ENCODE peak calls at places on chromosomes 3 and 15, in nine cellular contexts. G, Z, D, R, S, V, A, M and E are unnamed samples.

GRCh38 chr3:177361042-177361938 is 164.0 kb upstream of the TBL1XR1 start:
- DNase-seq in G (no peak), Z (no peak), D (no peak), R (no peak), S (no peak), V (no peak), A (no peak), M (no peak), E (no peak)

GRCh38 chr3:11619946-11620652 is 23.6 kb downstream of the VGLL4 start:
- DNase-seq in G (no peak), Z (no peak), D (no peak), R (no peak), S (no peak), V (no peak), A (no peak), M (no peak), E (no peak)

GRCh38 chr3:111947179-111947727 is 31.6 kb upstream of the ABHD10 start:
- DNase-seq in G (no peak), Z (peak), D (no peak), R (no peak), S (no peak), V (peak), A (no peak), M (no peak), E (no peak)

GRCh38 chr3:56467108-56467507 is 1.2 kb downstream of the ERC2 start:
- DNase-seq in G (peak), Z (peak), D (peak), R (peak), S (peak), V (peak), A (peak), M (peak), E (peak)

GRCh38 chr15:31275331-31276262 is 51.0 kb upstream of the KLF13 start:
- DNase-seq in G (no peak), Z (no peak), D (no peak), R (no peak), S (no peak), V (no peak), A (no peak), M (no peak), E (no peak)

GRCh38 chr15:20295238-20295811 is 246.3 kb downstream of the GOLGA6L6 start:
- DNase-seq in G (no peak), Z (no peak), D (peak), R (no peak), S (no peak), V (no peak), A (no peak), M (no peak), E (no peak)

GRCh38 chr3:107208100-107208499 is 169.1 kb upstream of the CCDC54 start:
- DNase-seq in G (peak), Z (peak), D (no peak), R (peak), S (no peak), V (peak), A (peak), M (no peak), E (no peak)

GRCh38 chr15:71151061-71151460 is 35.8 kb downstream of the THSD4 start:
- DNase-seq in G (no peak), Z (peak), D (no peak), R (no peak), S (peak), V (peak), A (no peak), M (no peak), E (no peak)

GRCh38 chr3:176661432-176661964 is 535.8 kb downstream of the TBL1XR1 start:
- DNase-seq in G (no peak), Z (no peak), D (no peak), R (no peak), S (no peak), V (no peak), A (no peak), M (no peak), E (no peak)

GRCh38 chr15:82602195-82602594 is 45.0 kb downstream of the CPEB1 start:
- DNase-seq in G (no peak), Z (no peak), D (no peak), R (no peak), S (no peak), V (no peak), A (peak), M (no peak), E (no peak)

GRCh38 chr3:184619348-184619747 is 57.8 kb downstream of the EPHB3 start:
- DNase-seq in G (no peak), Z (no peak), D (no peak), R (no peak), S (no peak), V (no peak), A (no peak), M (peak), E (no peak)

GRCh38 chr3:170809021-170809974 is 60.7 kb downstream of the RPL22L1 start:
- DNase-seq in G (peak), Z (peak), D (peak), R (peak), S (peak), V (peak), A (peak), M (peak), E (peak)

GRCh38 chr3:171622126-171622525 is 161.9 kb upstream of the TNIK start:
- DNase-seq in G (peak), Z (no peak), D (no peak), R (no peak), S (no peak), V (no peak), A (peak), M (no peak), E (no peak)

GRCh38 chr15:52105856-52106255 is 6.7 kb downstream of the BCL2L10 start:
- DNase-seq in G (no peak), Z (no peak), D (no peak), R (no peak), S (no peak), V (no peak), A (no peak), M (no peak), E (no peak)

GRCh38 chr3:6994081-6994668 is 133.3 kb downstream of the GRM7 start:
- DNase-seq in G (no peak), Z (peak), D (no peak), R (no peak), S (no peak), V (no peak), A (peak), M (no peak), E (peak)

GRCh38 chr3:134034005-134034785 is 4.5 kb upstream of the SLCO2A1 start:
- DNase-seq in G (no peak), Z (peak), D (no peak), R (no peak), S (no peak), V (no peak), A (no peak), M (no peak), E (no peak)

GRCh38 chr3:138118863-138119766 is 3.7 kb upstream of the DZIP1L start:
- DNase-seq in G (peak), Z (peak), D (peak), R (peak), S (peak), V (peak), A (peak), M (peak), E (peak)

GRCh38 chr15:67840747-67841634 is 1.1 kb upstream of the RNU6-1 start:
- DNase-seq in G (no peak), Z (peak), D (no peak), R (no peak), S (no peak), V (peak), A (no peak), M (no peak), E (no peak)

GRCh38 chr15:59200560-59200959 is 6.1 kb upstream of the LDHAL6B start:
- DNase-seq in G (peak), Z (peak), D (no peak), R (no peak), S (no peak), V (peak), A (peak), M (no peak), E (no peak)

GRCh38 chr15:81190922-81191507 is 5.7 kb upstream of the IL16 start:
- DNase-seq in G (no peak), Z (no peak), D (no peak), R (no peak), S (no peak), V (peak), A (no peak), M (no peak), E (no peak)

GRCh38 chr3:17054944-17055343 is 170.2 kb downstream of the PLCL2 start:
- DNase-seq in G (no peak), Z (no peak), D (no peak), R (no peak), S (no peak), V (no peak), A (no peak), M (no peak), E (no peak)

GRCh38 chr3:99693636-99694035 is 55.2 kb downstream of the COL8A1 start:
- DNase-seq in G (no peak), Z (no peak), D (no peak), R (no peak), S (no peak), V (no peak), A (no peak), M (no peak), E (no peak)

GRCh38 chr3:132343018-132343612 is 25.9 kb downstream of the ACP3 start:
- DNase-seq in G (peak), Z (peak), D (peak), R (peak), S (peak), V (peak), A (peak), M (peak), E (peak)

GRCh38 chr3:127399154-127399553 is 111.3 kb upstream of the PRR20G start:
- DNase-seq in G (no peak), Z (no peak), D (no peak), R (no peak), S (no peak), V (no peak), A (no peak), M (no peak), E (no peak)